ENCODE peak calls at places on chromosomes 3 and 15, in eight cellular contexts. L, J, R, N, C, V, Y and K are unnamed samples.
A peak's percentile ranks its signal among the peaks of the same experiment; 100 is the strongest.

GRCh38 chr15:90095521-90095959 is 6.7 kb downstream of the IDH2 start:
- DNase-seq in L (peak; percentile 41), J (no peak), R (no peak), N (peak; percentile 29), C (peak; percentile 84), V (no peak), Y (no peak), K (no peak)

GRCh38 chr15:59283717-59284336 is 77.2 kb downstream of the LDHAL6B start:
- DNase-seq in L (peak; percentile 87), J (no peak), R (no peak), N (no peak), C (no peak), V (no peak), Y (no peak), K (peak; percentile 94)

GRCh38 chr3:38029400-38030125 is at the start of gene PLCD1:
- DNase-seq in L (peak; percentile 82), J (peak; percentile 82), R (no peak), N (peak; percentile 65), C (peak; percentile 55), V (peak; percentile 87), Y (peak; percentile 64), K (peak; percentile 32)

GRCh38 chr3:134373942-134374790 is at the start of gene AMOTL2:
- DNase-seq in L (peak; percentile 87), J (peak; percentile 92), R (peak; percentile 93), N (no peak), C (peak; percentile 84), V (peak; percentile 88), Y (peak; percentile 96), K (peak; percentile 93)

GRCh38 chr3:125151916-125152315 is 60.6 kb downstream of the SLC12A8 start:
- DNase-seq in L (no peak), J (no peak), R (no peak), N (no peak), C (no peak), V (no peak), Y (peak; percentile 70), K (no peak)

GRCh38 chr3:114839476-114839875 is 307.6 kb downstream of the ZBTB20 start:
- DNase-seq in L (no peak), J (no peak), R (no peak), N (no peak), C (no peak), V (no peak), Y (peak; percentile 38), K (no peak)

GRCh38 chr3:141399200-141399599 is 30.9 kb downstream of the ZBTB38 start:
- DNase-seq in L (no peak), J (no peak), R (no peak), N (no peak), C (no peak), V (no peak), Y (peak; percentile 40), K (no peak)

GRCh38 chr15:77021803-77022381 is 27.0 kb downstream of the PSTPIP1 start:
- DNase-seq in L (peak; percentile 64), J (no peak), R (no peak), N (peak; percentile 54), C (no peak), V (peak; percentile 52), Y (peak; percentile 65), K (peak; percentile 31)

GRCh38 chr3:101825904-101826445 is 23.3 kb upstream of the NFKBIZ start:
- DNase-seq in L (no peak), J (no peak), R (no peak), N (no peak), C (no peak), V (no peak), Y (peak; percentile 35), K (no peak)

GRCh38 chr3:40258555-40258954 is 51.0 kb upstream of the EIF1B start:
- DNase-seq in L (no peak), J (no peak), R (no peak), N (no peak), C (no peak), V (no peak), Y (peak; percentile 2), K (peak; percentile 38)

GRCh38 chr15:95946241-95946640 is 384.3 kb upstream of the NR2F2 start:
- DNase-seq in L (no peak), J (no peak), R (no peak), N (no peak), C (no peak), V (no peak), Y (no peak), K (no peak)
- H3K9me3 ChIP-seq in L (no peaks in the 10 kb centered on the region), J (no peaks in the 10 kb centered on the region), R (no peaks in the 10 kb centered on the region), N (no peaks in the 10 kb centered on the region), C (no peaks in the 10 kb centered on the region), V (no peaks in the 10 kb centered on the region), Y (no peaks in the 10 kb centered on the region), K (no peaks in the 10 kb centered on the region)

DNA sequence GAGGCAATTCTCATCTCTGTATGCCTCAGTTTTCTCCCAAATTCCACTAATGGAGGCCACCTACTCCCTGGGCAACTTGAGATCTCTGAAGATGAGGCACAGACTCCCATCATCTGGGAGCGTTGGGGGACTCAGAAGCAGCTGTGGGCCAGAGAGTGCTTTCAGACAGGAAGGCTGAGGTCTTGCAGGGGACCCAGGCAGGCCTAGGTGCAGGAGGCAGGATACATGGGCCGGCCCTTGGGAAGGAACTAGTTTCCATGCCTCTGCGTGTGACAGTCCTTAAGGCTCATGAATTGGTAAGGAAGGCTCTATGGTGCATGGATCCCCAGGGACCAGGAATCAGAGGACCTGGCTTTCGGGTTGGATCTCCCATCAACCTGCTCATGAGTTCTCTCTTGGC is 14.5 kb downstream of the BMF start:
- DNase-seq in L (no peak), J (no peak), R (no peak), N (no peak), C (no peak), V (peak; percentile 25), Y (no peak), K (no peak)
- H3K4me1 ChIP-seq in L (peaks cover 61% of the 10 kb centered on the region), J (peaks cover 28% of the 10 kb centered on the region), R (peaks cover 29% of the 10 kb centered on the region), N (peaks cover 20% of the 10 kb centered on the region), C (peaks cover 44% of the 10 kb centered on the region), V (peaks cover 79% of the 10 kb centered on the region), Y (peaks cover 54% of the 10 kb centered on the region), K (peaks cover 68% of the 10 kb centered on the region)

GRCh38 chr15:75145027-75145841 is 56.4 kb upstream of the C15orf39 start:
- DNase-seq in L (no peak), J (no peak), R (no peak), N (no peak), C (no peak), V (no peak), Y (no peak), K (no peak)

GRCh38 chr15:75140080-75140879 is 61.4 kb upstream of the C15orf39 start:
- DNase-seq in L (no peak), J (no peak), R (no peak), N (no peak), C (no peak), V (no peak), Y (no peak), K (no peak)

GRCh38 chr15:75143738-75144334 is 57.8 kb upstream of the C15orf39 start:
- DNase-seq in L (no peak), J (no peak), R (no peak), N (no peak), C (no peak), V (no peak), Y (no peak), K (no peak)

GRCh38 chr15:75138016-75138999 is 63.4 kb upstream of the C15orf39 start:
- DNase-seq in L (no peak), J (no peak), R (no peak), N (no peak), C (no peak), V (no peak), Y (peak; percentile 16), K (no peak)

GRCh38 chr15:75142499-75142898 is 59.2 kb upstream of the C15orf39 start:
- DNase-seq in L (no peak), J (no peak), R (no peak), N (no peak), C (no peak), V (no peak), Y (no peak), K (no peak)
- H3K9me3 ChIP-seq in L (peaks cover 43% of the 10 kb centered on the region), J (peaks cover 34% of the 10 kb centered on the region), R (peaks cover 2% of the 10 kb centered on the region), N (peaks cover 21% of the 10 kb centered on the region), C (no peaks in the 10 kb centered on the region), V (no peaks in the 10 kb centered on the region), Y (peaks cover 5% of the 10 kb centered on the region), K (peaks cover 33% of the 10 kb centered on the region)

GRCh38 chr3:48445277-48445882 is 1.2 kb upstream of the ATRIP start:
- DNase-seq in L (no peak), J (no peak), R (no peak), N (no peak), C (no peak), V (no peak), Y (no peak), K (no peak)
- H3K4me1 ChIP-seq in L (peaks cover 22% of the 10 kb centered on the region), J (peaks cover 4% of the 10 kb centered on the region), R (no peaks in the 10 kb centered on the region), N (peaks cover 33% of the 10 kb centered on the region), C (peaks cover 8% of the 10 kb centered on the region), V (peaks cover 45% of the 10 kb centered on the region), Y (peaks cover 13% of the 10 kb centered on the region), K (peaks cover 9% of the 10 kb centered on the region)

GRCh38 chr15:20644026-20644425 is 102.4 kb upstream of the GOLGA6L6 start:
- DNase-seq in L (no peak), J (no peak), R (no peak), N (no peak), C (no peak), V (no peak), Y (no peak), K (no peak)

GRCh38 chr15:20643024-20643770 is 101.6 kb upstream of the GOLGA6L6 start:
- DNase-seq in L (no peak), J (no peak), R (no peak), N (no peak), C (no peak), V (no peak), Y (no peak), K (no peak)

GRCh38 chr15:20644896-20645295 is 103.3 kb upstream of the GOLGA6L6 start:
- DNase-seq in L (no peak), J (no peak), R (no peak), N (no peak), C (no peak), V (no peak), Y (no peak), K (no peak)

GRCh38 chr15:20646529-20647142 is 105.0 kb upstream of the GOLGA6L6 start:
- DNase-seq in L (peak; percentile 47), J (no peak), R (no peak), N (no peak), C (no peak), V (no peak), Y (no peak), K (peak; percentile 74)

GRCh38 chr15:20645956-20646355 is 104.4 kb upstream of the GOLGA6L6 start:
- DNase-seq in L (no peak), J (peak; percentile 32), R (no peak), N (no peak), C (no peak), V (peak; percentile 66), Y (no peak), K (peak; percentile 41)
- H3K9me3 ChIP-seq in L (peaks cover 8% of the 10 kb centered on the region), J (no peaks in the 10 kb centered on the region), R (peaks cover 28% of the 10 kb centered on the region), N (no peaks in the 10 kb centered on the region), C (no peaks in the 10 kb centered on the region), V (no peaks in the 10 kb centered on the region), Y (no peaks in the 10 kb centered on the region), K (peaks cover 3% of the 10 kb centered on the region)

GRCh38 chr3:71066849-71067261 is 516.7 kb downstream of the FOXP1 start:
- DNase-seq in L (no peak), J (no peak), R (no peak), N (no peak), C (no peak), V (no peak), Y (peak; percentile 71), K (peak; percentile 73)
- H3K4me1 ChIP-seq in L (peaks cover 25% of the 10 kb centered on the region), J (peaks cover 5% of the 10 kb centered on the region), R (peaks cover 3% of the 10 kb centered on the region), N (peaks cover 78% of the 10 kb centered on the region), C (peaks cover 34% of the 10 kb centered on the region), V (peaks cover 73% of the 10 kb centered on the region), Y (peaks cover 14% of the 10 kb centered on the region), K (peaks cover 13% of the 10 kb centered on the region)

DNA sequence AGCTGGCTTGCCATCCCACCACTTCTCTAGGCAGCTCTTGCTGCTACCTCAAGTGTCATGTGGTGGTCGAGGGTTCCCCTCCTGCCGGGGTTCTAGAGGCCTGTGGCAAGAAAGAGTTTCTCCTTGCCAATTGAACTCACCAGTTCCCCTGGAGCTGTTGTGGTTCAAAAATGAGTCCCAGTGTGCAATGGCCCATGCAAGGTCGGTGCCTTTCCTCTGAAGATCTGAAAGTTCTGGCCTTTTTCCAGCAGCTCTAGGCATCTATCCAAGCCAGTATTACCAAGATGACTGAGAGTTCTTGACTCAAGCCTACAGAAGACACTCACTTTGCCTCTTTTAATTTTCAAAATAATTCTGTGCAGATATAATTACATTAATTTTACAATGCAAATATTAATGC is 163.6 kb downstream of the KCNMB2 start:
- DNase-seq in L (no peak), J (peak; percentile 38), R (no peak), N (no peak), C (no peak), V (no peak), Y (peak; percentile 5), K (no peak)
- H3K9me3 ChIP-seq in L (peaks cover 3% of the 10 kb centered on the region), J (peaks cover 10% of the 10 kb centered on the region), R (no peaks in the 10 kb centered on the region), N (no peaks in the 10 kb centered on the region), C (no peaks in the 10 kb centered on the region), V (no peaks in the 10 kb centered on the region), Y (no peaks in the 10 kb centered on the region), K (peaks cover 7% of the 10 kb centered on the region)